ENCODE peak calls at places on chromosome X, in six cellular contexts. K, I, X, Y, L and S are unnamed samples.

GRCh38 chrX:151983186-151983585 is 8.7 kb upstream of the GABRE start:
- DNase-seq in L (no peak), Y (no peak), K (no peak), I (no peak), X (no peak), S (no peak)

GRCh38 chrX:104921606-104922205 is 298.8 kb downstream of the TEX13A start:
- DNase-seq in X (peak), L (no peak), K (no peak), I (no peak), Y (no peak), S (no peak)

GRCh38 chrX:52558140-52558539 is 41.3 kb upstream of the XAGE1B start:
- DNase-seq in I (no peak), Y (no peak), K (no peak), L (no peak), X (no peak), S (no peak)

GRCh38 chrX:39477438-39478120 is 620.2 kb downstream of the BCOR start:
- DNase-seq in L (peak), Y (no peak), K (peak), X (no peak), I (peak), S (no peak)

GRCh38 chrX:111131572-111131971 is 35.6 kb downstream of the PAK3 start:
- DNase-seq in Y (no peak), X (no peak), I (no peak), L (no peak), K (peak), S (no peak)

GRCh38 chrX:44432641-44433040 is 89.2 kb upstream of the EFHC2 start:
- DNase-seq in I (no peak), K (no peak), L (no peak), Y (no peak), X (no peak), S (no peak)

GRCh38 chrX:120617996-120618630 is 11.7 kb downstream of the C1GALT1C1 start:
- DNase-seq in K (no peak), X (no peak), I (no peak), L (no peak), Y (no peak), S (no peak)

GRCh38 chrX:100648601-100649417 is 4.8 kb downstream of the SRPX2 start:
- DNase-seq in X (no peak), L (no peak), Y (peak), K (peak), I (no peak), S (no peak)

GRCh38 chrX:110021180-110022022 is 18.5 kb downstream of the TMEM164 start:
- DNase-seq in X (no peak), L (no peak), K (no peak), Y (no peak), I (no peak), S (no peak)

GRCh38 chrX:68841251-68842049 is 12.6 kb downstream of the EFNB1 start:
- DNase-seq in L (no peak), X (no peak), I (peak), K (no peak), Y (no peak), S (no peak)

GRCh38 chrX:63506320-63506719 is 155.2 kb upstream of the SPIN4 start:
- DNase-seq in I (no peak), X (no peak), L (no peak), Y (no peak), K (peak), S (no peak)

GRCh38 chrX:109709129-109709631 is 23.9 kb downstream of the ACSL4 start:
- DNase-seq in K (no peak), X (no peak), L (no peak), Y (no peak), I (no peak), S (no peak)

GRCh38 chrX:37348237-37349130 is 680 bp upstream of the PRRG1 start:
- DNase-seq in K (no peak), Y (no peak), I (no peak), X (peak), L (no peak), S (no peak)

GRCh38 chrX:56505866-56506265 is 57.6 kb upstream of the UBQLN2 start:
- DNase-seq in K (no peak), I (no peak), L (no peak), X (no peak), Y (no peak), S (no peak)

GRCh38 chrX:56498756-56499155 is 64.7 kb upstream of the UBQLN2 start:
- DNase-seq in X (no peak), L (no peak), Y (no peak), K (no peak), I (no peak), S (no peak)

GRCh38 chrX:56499372-56499771 is 64.1 kb upstream of the UBQLN2 start:
- DNase-seq in K (no peak), X (no peak), L (no peak), I (no peak), Y (no peak), S (no peak)

GRCh38 chrX:56503941-56504673 is 59.3 kb upstream of the UBQLN2 start:
- DNase-seq in L (no peak), K (no peak), I (no peak), X (no peak), Y (no peak), S (no peak)
- TF ChIP-seq CTCF in L (no peak), K (no peak), I (no peak), X (no peak), Y (no peak), S (no peak)

GRCh38 chrX:102957751-102958150 is 20.7 kb downstream of the RAB40AL start:
- DNase-seq in L (no peak), X (no peak), K (no peak), I (no peak), Y (no peak), S (no peak)
- H3K4me3 ChIP-seq in L (no peak), X (no peak), K (no peak), I (no peak), Y (no peak), S (no peak)

GRCh38 chrX:16137416-16138107 is 14.2 kb downstream of the GRPR start:
- DNase-seq in K (no peak), I (no peak), X (no peak), Y (no peak), L (no peak), S (no peak)

GRCh38 chrX:16136080-16136479 is 12.7 kb downstream of the GRPR start:
- DNase-seq in L (no peak), X (no peak), Y (no peak), I (no peak), K (no peak), S (no peak)

GRCh38 chrX:16140448-16140847 is 17.1 kb downstream of the GRPR start:
- DNase-seq in K (no peak), I (no peak), Y (no peak), L (no peak), X (no peak), S (no peak)

GRCh38 chrX:16140983-16141382 is 17.6 kb downstream of the GRPR start:
- DNase-seq in I (no peak), L (no peak), Y (no peak), K (no peak), X (no peak), S (no peak)

GRCh38 chrX:16138108-16138427 is 14.7 kb downstream of the GRPR start:
- DNase-seq in X (no peak), Y (no peak), I (no peak), L (peak), K (peak), S (no peak)
- TF ChIP-seq CTCF in X (peak), Y (no peak), I (no peak), L (peak), K (peak), S (no peak)

DNA sequence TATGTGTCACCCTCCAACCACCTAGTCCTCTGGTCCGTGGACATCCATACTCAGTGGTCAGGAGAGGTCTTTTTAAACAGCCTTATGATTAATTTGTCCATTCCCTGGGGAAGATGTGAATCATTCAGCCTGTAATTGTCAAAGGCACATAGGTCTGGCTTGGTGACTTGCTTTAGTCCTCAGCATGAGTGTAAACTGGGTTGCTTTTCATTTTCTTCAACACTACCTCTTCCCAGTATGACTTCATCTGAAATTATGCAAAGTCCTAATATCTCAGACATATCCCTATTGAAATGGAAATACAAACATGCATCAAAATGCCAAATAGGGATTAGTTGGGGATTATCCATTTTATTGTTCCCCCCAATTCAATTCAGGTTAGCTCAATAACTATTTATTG is 208.3 kb upstream of the AMOT start:
- DNase-seq in K (no peak), Y (no peak), I (no peak), X (no peak), L (no peak), S (no peak)
- H3K4me3 ChIP-seq in K (no peak), Y (no peak), I (no peak), X (no peak), L (no peak), S (no peak)

GRCh38 chrX:56800801-56801200 is 71.8 kb downstream of the NBDY start:
- DNase-seq in Y (no peak), L (no peak), K (no peak), X (peak), I (no peak), S (no peak)
- TF ChIP-seq CTCF in Y (no peak), L (no peak), K (peak), X (no peak), I (no peak), S (no peak)

DNA sequence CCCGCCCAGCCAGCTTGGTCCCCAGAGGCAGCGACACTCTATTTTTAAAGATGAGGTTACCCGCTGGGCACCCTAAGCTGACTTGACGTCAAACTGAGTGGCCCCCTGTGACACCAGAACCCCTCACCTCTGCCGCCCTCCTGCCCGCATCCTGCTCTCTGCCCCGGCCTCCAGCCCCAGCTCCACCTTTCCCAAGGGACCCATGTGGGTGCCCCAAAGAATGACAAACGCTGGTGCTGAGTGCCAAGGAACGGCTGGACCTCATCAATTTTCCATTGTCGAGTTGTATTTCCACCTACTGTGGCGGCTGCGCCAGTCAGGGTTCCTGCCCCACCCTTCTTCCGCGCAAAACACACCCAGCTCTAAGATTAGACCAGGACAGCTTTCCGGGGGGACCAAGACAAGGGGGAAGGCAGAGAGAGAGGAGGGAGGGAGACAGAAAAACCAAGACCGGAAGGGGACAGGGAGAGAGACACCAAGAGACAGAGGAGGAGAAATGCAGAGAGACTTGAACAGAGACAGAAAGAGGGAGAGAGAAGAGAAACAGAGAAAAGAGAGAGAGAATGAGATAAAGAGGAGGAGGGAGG is 2.0 kb downstream of the PRKX start:
- DNase-seq in I (no peak), X (peak), K (no peak), L (peak), Y (no peak), S (peak)
- H3K4me3 ChIP-seq in I (no peak), X (peak), K (peak), L (peak), Y (no peak), S (peak)

DNA sequence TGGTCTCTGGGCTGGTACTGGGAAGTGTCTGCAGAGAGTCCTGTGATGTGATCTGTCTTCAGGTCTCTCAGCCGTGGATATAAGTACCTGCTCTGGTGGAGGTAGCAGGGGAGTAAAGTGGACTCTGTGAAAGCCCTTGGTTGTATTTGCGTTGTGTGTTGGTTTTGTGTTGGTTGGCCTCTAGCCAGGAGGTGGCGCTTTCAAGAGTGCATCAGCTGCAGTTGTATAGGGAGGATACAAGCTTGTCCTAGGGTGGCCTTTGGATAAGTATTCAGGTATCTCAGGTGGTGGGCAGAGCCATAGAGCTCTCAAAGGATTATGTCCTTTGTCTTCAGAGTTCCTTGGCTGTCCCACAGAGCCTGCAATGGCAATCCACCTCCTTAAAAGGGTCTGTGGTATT is 111.6 kb downstream of the MAGEB17 start:
- DNase-seq in I (no peak), X (no peak), L (no peak), K (peak), Y (no peak), S (no peak)
- TF ChIP-seq CTCF in I (no peak), X (no peak), L (peak), K (peak), Y (no peak), S (no peak)

DNA sequence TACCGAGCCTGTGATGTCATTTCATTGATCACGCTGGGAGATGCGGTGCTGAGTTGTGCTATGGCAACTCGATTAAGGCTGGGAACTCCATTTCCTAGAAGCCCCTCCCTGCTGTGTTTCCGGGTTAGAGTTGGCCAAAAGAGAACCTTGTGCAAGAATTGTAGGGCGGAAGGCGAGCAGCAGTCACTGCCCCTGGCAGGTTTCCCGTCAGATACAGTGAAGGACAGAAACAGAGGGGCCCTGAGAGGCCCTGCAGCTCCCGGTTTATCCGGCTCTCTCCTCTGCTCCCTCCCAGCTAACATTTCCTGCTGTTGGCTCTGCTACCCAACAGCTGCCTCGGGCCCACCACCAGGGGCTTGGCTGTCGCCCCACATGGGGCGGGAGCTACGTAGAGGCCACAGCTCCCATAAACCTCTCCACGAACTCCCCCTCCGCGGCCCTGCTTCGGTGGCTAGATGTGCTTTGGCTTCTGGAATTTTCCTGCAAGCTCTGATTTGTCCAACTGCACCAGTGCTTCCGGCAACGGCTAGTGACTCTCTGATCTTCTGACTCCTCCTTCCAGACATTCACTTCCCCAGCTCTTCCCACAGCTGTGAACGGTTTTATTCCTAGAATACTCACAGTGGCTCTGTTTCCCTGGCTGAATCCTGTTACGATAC is 74.9 kb upstream of the USP9X start:
- DNase-seq in Y (peak), X (peak), K (peak), L (peak), I (peak), S (peak)
- H3K4me3 ChIP-seq in Y (peak), X (no peak), K (no peak), L (peak), I (peak), S (peak)